ENCODE peak calls at places on chromosomes 7 and 10, in four cellular contexts. V is HepG2, E is HCT116, U is K562. I is an unnamed sample. For H3K27me3, the result is how much of the 10 kb centered on the place peaks cover.

GRCh38 chr10:93469454-93469853 is 12.7 kb downstream of the MYOF start:
- DNase-seq in V (no peak), U (no peak), E (no peak), I (no peak)

GRCh38 chr7:47827886-47828285 is 120.4 kb downstream of the PKD1L1 start:
- DNase-seq in E (no peak), V (no peak), U (no peak), I (no peak)

GRCh38 chr10:34858003-34858402 is 42.9 kb upstream of the PARD3 start:
- DNase-seq in V (no peak), E (no peak), U (no peak), I (no peak)

GRCh38 chr10:47454294-47455058 is 29.4 kb downstream of the ANXA8 start:
- DNase-seq in V (no peak), E (no peak), U (peak), I (no peak)

GRCh38 chr10:57699944-57700343 is 567.8 kb downstream of the IPMK start:
- DNase-seq in V (no peak), E (no peak), U (no peak), I (no peak)

GRCh38 chr7:112331495-112331894 is 118.8 kb upstream of the IFRD1 start:
- DNase-seq in V (peak), E (no peak), U (no peak), I (no peak)

GRCh38 chr10:71125749-71126107 is 86.6 kb upstream of the UNC5B start:
- DNase-seq in U (peak), E (no peak), V (no peak), I (no peak)

GRCh38 chr10:90218846-90219245 is 517.5 kb downstream of the KIF20B start:
- DNase-seq in U (no peak), V (no peak), E (no peak), I (no peak)

GRCh38 chr7:156578578-156578940 is 62.0 kb upstream of the RNF32 start:
- DNase-seq in V (no peak), U (no peak), E (no peak), I (no peak)

GRCh38 chr7:32871624-32872371 is 19.8 kb downstream of the KBTBD2 start:
- DNase-seq in U (no peak), E (no peak), V (no peak), I (no peak)

GRCh38 chr10:107085661-107086525 is 78.6 kb downstream of the SORCS1 start:
- DNase-seq in E (no peak), V (no peak), U (no peak), I (no peak)

GRCh38 chr7:91249506-91250233 is 14.6 kb upstream of the FZD1 start:
- DNase-seq in U (no peak), V (no peak), E (no peak), I (no peak)

DNA sequence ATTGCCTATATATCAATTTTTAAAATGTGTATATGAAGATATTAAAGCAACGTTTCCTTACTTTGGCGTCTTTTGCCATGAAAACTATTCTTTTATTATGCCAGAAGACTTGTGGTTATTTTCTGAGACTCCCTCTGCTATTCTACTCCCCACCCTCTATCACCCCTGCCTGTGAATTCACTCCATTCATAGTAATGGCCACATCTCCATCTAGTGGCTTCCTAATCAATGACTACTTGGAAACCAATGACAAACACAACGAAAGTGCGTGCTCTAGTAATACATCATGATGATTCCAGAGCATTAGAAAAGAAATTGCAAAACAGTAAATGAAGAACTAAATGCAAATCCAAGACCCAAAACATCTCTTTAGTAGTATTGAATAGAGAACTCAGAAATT is 186.7 kb upstream of the HGF start:
- DNase-seq in V (peak), E (peak), U (no peak), I (peak)
- TF ChIP-seq TCF7L2 in V (no peak), E (no peak), U (no peak), I (no peak)

GRCh38 chr7:155471728-155472127 is 13.8 kb downstream of the EN2 start:
- DNase-seq in U (no peak), V (no peak), E (no peak), I (no peak)
- H3K27me3 ChIP-seq in U (half or more), V (under half), E (under half), I (under half)

GRCh38 chr10:98664329-98665042 is 217.8 kb upstream of the HPS1 start:
- DNase-seq in E (peak), V (peak), U (peak), I (peak)
- TF ChIP-seq TCF7L2 in E (no peak), V (no peak), U (no peak), I (no peak)

GRCh38 chr7:25392571-25393338 is 164.5 kb upstream of the NPVF start:
- DNase-seq in E (no peak), V (no peak), U (no peak), I (no peak)

GRCh38 chr7:25395976-25396375 is 167.7 kb upstream of the NPVF start:
- DNase-seq in E (no peak), U (no peak), V (no peak), I (no peak)

GRCh38 chr7:25388681-25389080 is 160.4 kb upstream of the NPVF start:
- DNase-seq in E (no peak), U (no peak), V (no peak), I (no peak)

GRCh38 chr7:25389489-25390106 is 161.3 kb upstream of the NPVF start:
- DNase-seq in V (peak), U (peak), E (peak), I (no peak)

GRCh38 chr7:25391295-25391861 is 163.1 kb upstream of the NPVF start:
- DNase-seq in U (peak), E (peak), V (peak), I (no peak)
- H3K27me3 ChIP-seq in U (under half), E (under half), V (under half), I (under half)

GRCh38 chr10:1646332-1646731 is 91.0 kb downstream of the ADARB2 start:
- DNase-seq in E (no peak), V (no peak), U (no peak), I (no peak)

GRCh38 chr10:1643911-1644810 is 93.2 kb downstream of the ADARB2 start:
- DNase-seq in E (no peak), U (no peak), V (no peak), I (no peak)

GRCh38 chr10:1645896-1646295 is 91.4 kb downstream of the ADARB2 start:
- DNase-seq in V (no peak), E (no peak), U (no peak), I (no peak)

GRCh38 chr10:1642600-1643160 is 94.6 kb downstream of the ADARB2 start:
- DNase-seq in V (no peak), E (no peak), U (no peak), I (no peak)

DNA sequence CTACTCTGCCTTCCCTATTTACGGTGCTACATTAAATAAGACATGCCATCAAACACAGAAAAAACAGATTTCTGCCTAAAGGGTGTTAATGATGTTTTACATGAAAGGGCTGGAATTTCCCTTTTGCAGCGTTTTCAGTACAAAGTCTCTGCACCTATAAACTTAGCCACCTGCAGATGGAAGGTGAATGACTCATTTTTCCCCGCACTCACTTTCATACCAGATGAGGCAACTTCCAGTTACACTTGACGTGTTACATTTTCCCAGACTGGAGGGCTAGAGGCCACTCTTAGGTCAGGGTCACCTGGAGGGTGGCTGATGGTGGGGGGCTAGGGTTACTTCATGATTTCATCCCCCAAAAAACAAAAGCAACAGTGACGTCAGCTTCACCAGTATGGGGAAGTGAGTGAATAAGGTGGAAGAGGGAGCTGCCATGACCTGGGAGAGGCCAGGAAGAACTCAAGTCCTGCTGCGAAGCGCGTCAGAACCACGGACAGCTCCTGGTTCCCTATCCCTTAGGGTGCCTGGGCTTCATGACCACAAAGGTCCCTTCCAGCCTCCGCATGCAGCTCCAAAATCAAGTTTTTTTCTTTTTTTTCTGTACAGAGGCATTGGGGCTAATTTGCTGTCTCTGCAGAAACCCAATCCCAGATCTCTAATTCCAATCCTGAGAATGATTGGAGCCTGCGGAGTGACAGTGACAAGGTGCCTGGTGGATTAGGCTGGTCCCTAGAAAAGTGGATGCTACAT is 94.0 kb downstream of the ADARB2 start:
- DNase-seq in V (peak), E (no peak), U (peak), I (no peak)
- TF ChIP-seq TCF7L2 in V (no peak), E (no peak), U (no peak), I (no peak)

GRCh38 chr7:44323381-44324203 is 1.8 kb downstream of the CAMK2B start:
- DNase-seq in E (no peak), U (no peak), V (no peak), I (no peak)
- H3K27me3 ChIP-seq in E (under half), U (under half), V (under half), I (under half)

GRCh38 chr7:121416533-121416932 is 20.4 kb upstream of the FAM3C start:
- DNase-seq in E (no peak), V (no peak), U (no peak), I (no peak)

GRCh38 chr7:121410829-121411596 is 14.9 kb upstream of the FAM3C start:
- DNase-seq in U (peak), E (no peak), V (no peak), I (no peak)

GRCh38 chr7:121406461-121406860 is 10.4 kb upstream of the FAM3C start:
- DNase-seq in V (no peak), E (no peak), U (no peak), I (no peak)

GRCh38 chr7:121406866-121407439 is 10.8 kb upstream of the FAM3C start:
- DNase-seq in E (no peak), V (peak), U (no peak), I (no peak)

GRCh38 chr7:121411597-121411979 is 15.5 kb upstream of the FAM3C start:
- DNase-seq in E (no peak), U (no peak), V (no peak), I (no peak)
- TF ChIP-seq TCF7L2 in E (no peak), U (no peak), V (no peak), I (no peak)

DNA sequence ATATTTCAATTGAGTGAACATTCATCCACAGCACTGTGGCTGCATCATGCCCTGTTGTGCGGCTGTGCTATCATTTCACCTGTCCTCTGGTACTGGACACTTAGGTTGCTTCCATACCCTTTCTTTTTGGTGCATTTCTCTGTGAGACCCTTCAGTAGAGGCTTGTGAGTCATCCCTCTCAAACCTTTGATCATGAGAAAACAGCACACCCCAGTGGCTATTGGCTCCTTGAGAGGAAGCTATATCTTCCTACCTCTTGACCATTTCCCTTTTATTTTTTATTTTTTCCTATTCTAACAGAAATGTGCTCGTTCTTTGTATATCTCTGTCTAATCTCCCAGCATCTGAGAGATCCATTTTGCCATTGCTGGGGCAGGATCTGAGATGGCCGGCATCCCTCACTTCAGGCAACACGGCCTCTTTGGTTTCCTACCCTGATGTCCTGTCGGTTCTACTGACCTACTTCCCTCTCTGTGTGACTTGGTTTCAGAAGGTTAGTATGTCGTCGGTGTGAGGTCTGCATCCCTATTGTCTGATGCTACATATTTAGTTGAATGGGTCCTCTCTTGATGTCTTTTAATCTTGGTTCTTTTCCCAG is 23.8 kb upstream of the PIK3AP1 start:
- DNase-seq in E (no peak), U (no peak), V (peak), I (no peak)
- H3K27me3 ChIP-seq in E (under half), U (under half), V (under half), I (under half)

GRCh38 chr10:24901686-24902399 is 50.6 kb downstream of the PRTFDC1 start:
- DNase-seq in V (peak), E (peak), U (peak), I (peak)
- TF ChIP-seq TCF7L2 in V (no peak), E (peak), U (no peak), I (no peak)